ENCODE peak calls at places on chromosomes 4 and X, in seven cellular contexts. One of them, this sample, is unnamed.

GRCh38 chr4:177921715-177922114 is 479.5 kb upstream of the AGA start:
- DNase-seq in heart right ventricle: no peak
- DNase-seq in breast epithelium: no peak
- DNase-seq in heart left ventricle: no peak
- DNase-seq in CD4-positive, CD25-positive, alpha-beta regulatory T cell: no peak
- DNase-seq in stomach: no peak
- DNase-seq in Karpas-422: no peak
- DNase-seq in this sample: no peak

GRCh38 chr4:186820371-186820990 is 96.8 kb upstream of the FAT1 start:
- DNase-seq in heart left ventricle: peak; percentile 71
- DNase-seq in Karpas-422: peak; percentile 82
- DNase-seq in heart right ventricle: peak; percentile 58
- DNase-seq in CD4-positive, CD25-positive, alpha-beta regulatory T cell: no peak
- DNase-seq in breast epithelium: no peak
- DNase-seq in stomach: no peak
- DNase-seq in this sample: no peak

GRCh38 chrX:129823115-129823514 is 20.6 kb downstream of the ZDHHC9 start:
- DNase-seq in heart left ventricle: no peak
- DNase-seq in heart right ventricle: no peak
- DNase-seq in CD4-positive, CD25-positive, alpha-beta regulatory T cell: peak; percentile 59
- DNase-seq in breast epithelium: no peak
- DNase-seq in stomach: peak; percentile 33
- DNase-seq in Karpas-422: peak; percentile 84
- DNase-seq in this sample: peak; percentile 9

GRCh38 chr4:147683172-147683571 is 791 bp downstream of the PRMT9 start:
- DNase-seq in CD4-positive, CD25-positive, alpha-beta regulatory T cell: peak; percentile 10
- DNase-seq in heart right ventricle: no peak
- DNase-seq in Karpas-422: peak; percentile 71
- DNase-seq in breast epithelium: no peak
- DNase-seq in heart left ventricle: no peak
- DNase-seq in stomach: no peak
- DNase-seq in this sample: no peak

GRCh38 chr4:113957961-113958360 is 21.5 kb downstream of the ARSJ start:
- DNase-seq in stomach: no peak
- DNase-seq in breast epithelium: no peak
- DNase-seq in CD4-positive, CD25-positive, alpha-beta regulatory T cell: no peak
- DNase-seq in Karpas-422: no peak
- DNase-seq in heart right ventricle: no peak
- DNase-seq in heart left ventricle: no peak
- DNase-seq in this sample: no peak

GRCh38 chr4:3834186-3834920 is 68.2 kb downstream of the ADRA2C start:
- DNase-seq in heart right ventricle: no peak
- DNase-seq in breast epithelium: no peak
- DNase-seq in stomach: no peak
- DNase-seq in CD4-positive, CD25-positive, alpha-beta regulatory T cell: no peak
- DNase-seq in heart left ventricle: peak; percentile 27
- DNase-seq in Karpas-422: no peak
- DNase-seq in this sample: no peak

GRCh38 chr4:11813951-11814446 is 385.3 kb upstream of the HS3ST1 start:
- DNase-seq in breast epithelium: no peak
- DNase-seq in heart right ventricle: no peak
- DNase-seq in CD4-positive, CD25-positive, alpha-beta regulatory T cell: no peak
- DNase-seq in Karpas-422: no peak
- DNase-seq in heart left ventricle: no peak
- DNase-seq in stomach: no peak
- DNase-seq in this sample: no peak

GRCh38 chr4:53617101-53617680 is 25.9 kb upstream of the LNX1 start:
- DNase-seq in CD4-positive, CD25-positive, alpha-beta regulatory T cell: no peak
- DNase-seq in heart right ventricle: no peak
- DNase-seq in heart left ventricle: no peak
- DNase-seq in Karpas-422: no peak
- DNase-seq in stomach: no peak
- DNase-seq in breast epithelium: no peak
- DNase-seq in this sample: no peak

GRCh38 chr4:124183231-124183630 is 529.3 kb downstream of the ANKRD50 start:
- DNase-seq in stomach: no peak
- DNase-seq in heart right ventricle: no peak
- DNase-seq in Karpas-422: no peak
- DNase-seq in breast epithelium: no peak
- DNase-seq in heart left ventricle: no peak
- DNase-seq in CD4-positive, CD25-positive, alpha-beta regulatory T cell: no peak
- DNase-seq in this sample: no peak

GRCh38 chrX:70219938-70220764 is 14.3 kb upstream of the AWAT1 start:
- DNase-seq in heart left ventricle: no peak
- DNase-seq in Karpas-422: no peak
- DNase-seq in stomach: no peak
- DNase-seq in breast epithelium: no peak
- DNase-seq in CD4-positive, CD25-positive, alpha-beta regulatory T cell: no peak
- DNase-seq in heart right ventricle: no peak
- DNase-seq in this sample: no peak

GRCh38 chr4:156962551-156962974 is 9.0 kb downstream of the PDGFC start:
- DNase-seq in heart left ventricle: no peak
- DNase-seq in breast epithelium: no peak
- DNase-seq in stomach: peak; percentile 60
- DNase-seq in CD4-positive, CD25-positive, alpha-beta regulatory T cell: no peak
- DNase-seq in heart right ventricle: no peak
- DNase-seq in Karpas-422: no peak
- DNase-seq in this sample: no peak

GRCh38 chr4:149008415-149009025 is 566.3 kb upstream of the NR3C2 start:
- DNase-seq in Karpas-422: no peak
- DNase-seq in CD4-positive, CD25-positive, alpha-beta regulatory T cell: no peak
- DNase-seq in stomach: no peak
- DNase-seq in heart right ventricle: no peak
- DNase-seq in breast epithelium: no peak
- DNase-seq in heart left ventricle: no peak
- DNase-seq in this sample: no peak

GRCh38 chr4:185134176-185134869 is 8.7 kb upstream of the SLC25A4 start:
- DNase-seq in breast epithelium: no peak
- DNase-seq in stomach: no peak
- DNase-seq in heart right ventricle: no peak
- DNase-seq in heart left ventricle: no peak
- DNase-seq in Karpas-422: peak; percentile 69
- DNase-seq in CD4-positive, CD25-positive, alpha-beta regulatory T cell: peak; percentile 53
- DNase-seq in this sample: no peak

GRCh38 chrX:112844250-112844649 is 3.6 kb upstream of the AMOT start:
- DNase-seq in heart right ventricle: no peak
- DNase-seq in stomach: no peak
- DNase-seq in breast epithelium: no peak
- DNase-seq in CD4-positive, CD25-positive, alpha-beta regulatory T cell: no peak
- DNase-seq in Karpas-422: no peak
- DNase-seq in heart left ventricle: no peak
- DNase-seq in this sample: no peak

GRCh38 chr4:87009095-87009648 is 74.4 kb downstream of the AFF1 start:
- DNase-seq in Karpas-422: peak; percentile 42
- DNase-seq in stomach: no peak
- DNase-seq in CD4-positive, CD25-positive, alpha-beta regulatory T cell: no peak
- DNase-seq in heart right ventricle: no peak
- DNase-seq in heart left ventricle: no peak
- DNase-seq in breast epithelium: no peak
- DNase-seq in this sample: no peak

GRCh38 chr4:176437756-176438155 is 118.0 kb downstream of the SPCS3 start:
- DNase-seq in CD4-positive, CD25-positive, alpha-beta regulatory T cell: no peak
- DNase-seq in heart left ventricle: no peak
- DNase-seq in breast epithelium: no peak
- DNase-seq in heart right ventricle: no peak
- DNase-seq in stomach: no peak
- DNase-seq in Karpas-422: no peak
- DNase-seq in this sample: no peak

GRCh38 chr4:109658871-109659410 is 44.3 kb downstream of the CASP6 start:
- DNase-seq in Karpas-422: no peak
- DNase-seq in CD4-positive, CD25-positive, alpha-beta regulatory T cell: peak; percentile 31
- DNase-seq in heart right ventricle: no peak
- DNase-seq in heart left ventricle: no peak
- DNase-seq in breast epithelium: no peak
- DNase-seq in stomach: no peak
- DNase-seq in this sample: no peak

GRCh38 chr4:182582245-182582644 is 334.9 kb downstream of the DCTD start:
- DNase-seq in heart left ventricle: no peak
- DNase-seq in CD4-positive, CD25-positive, alpha-beta regulatory T cell: no peak
- DNase-seq in breast epithelium: no peak
- DNase-seq in stomach: no peak
- DNase-seq in heart right ventricle: no peak
- DNase-seq in Karpas-422: no peak
- DNase-seq in this sample: no peak

GRCh38 chr4:166162327-166162726 is 289.3 kb downstream of the TLL1 start:
- DNase-seq in breast epithelium: no peak
- DNase-seq in heart left ventricle: no peak
- DNase-seq in Karpas-422: no peak
- DNase-seq in CD4-positive, CD25-positive, alpha-beta regulatory T cell: no peak
- DNase-seq in heart right ventricle: no peak
- DNase-seq in stomach: no peak
- DNase-seq in this sample: no peak

GRCh38 chr4:164438321-164438720 is 315.6 kb upstream of the SMIM31 start:
- DNase-seq in breast epithelium: no peak
- DNase-seq in CD4-positive, CD25-positive, alpha-beta regulatory T cell: no peak
- DNase-seq in heart right ventricle: no peak
- DNase-seq in heart left ventricle: no peak
- DNase-seq in Karpas-422: no peak
- DNase-seq in stomach: no peak
- DNase-seq in this sample: no peak

GRCh38 chrX:15384304-15384703 is at the start of gene VEGFD:
- DNase-seq in stomach: no peak
- DNase-seq in Karpas-422: no peak
- DNase-seq in heart right ventricle: no peak
- DNase-seq in breast epithelium: no peak
- DNase-seq in CD4-positive, CD25-positive, alpha-beta regulatory T cell: no peak
- DNase-seq in heart left ventricle: no peak
- DNase-seq in this sample: no peak

GRCh38 chr4:168150651-168151050 is 58.3 kb downstream of the ANXA10 start:
- DNase-seq in stomach: no peak
- DNase-seq in CD4-positive, CD25-positive, alpha-beta regulatory T cell: no peak
- DNase-seq in heart left ventricle: no peak
- DNase-seq in breast epithelium: no peak
- DNase-seq in Karpas-422: no peak
- DNase-seq in heart right ventricle: no peak
- DNase-seq in this sample: no peak

GRCh38 chr4:187995322-187996207 is at the start of gene ZFP42:
- DNase-seq in heart right ventricle: no peak
- DNase-seq in heart left ventricle: no peak
- DNase-seq in Karpas-422: no peak
- DNase-seq in breast epithelium: no peak
- DNase-seq in CD4-positive, CD25-positive, alpha-beta regulatory T cell: no peak
- DNase-seq in stomach: no peak
- DNase-seq in this sample: no peak

GRCh38 chr4:168304744-168305459 is 13.7 kb downstream of the DDX60 start:
- DNase-seq in heart right ventricle: no peak
- DNase-seq in heart left ventricle: no peak
- DNase-seq in CD4-positive, CD25-positive, alpha-beta regulatory T cell: no peak
- DNase-seq in breast epithelium: no peak
- DNase-seq in stomach: no peak
- DNase-seq in Karpas-422: no peak
- DNase-seq in this sample: no peak

GRCh38 chr4:185710487-185710995 is 101.5 kb downstream of the SORBS2 start:
- DNase-seq in Karpas-422: no peak
- DNase-seq in heart right ventricle: no peak
- DNase-seq in stomach: no peak
- DNase-seq in CD4-positive, CD25-positive, alpha-beta regulatory T cell: no peak
- DNase-seq in heart left ventricle: no peak
- DNase-seq in breast epithelium: peak; percentile 50
- DNase-seq in this sample: no peak

GRCh38 chr4:165738571-165738970 is 134.5 kb upstream of the TLL1 start:
- DNase-seq in Karpas-422: no peak
- DNase-seq in heart right ventricle: no peak
- DNase-seq in stomach: no peak
- DNase-seq in CD4-positive, CD25-positive, alpha-beta regulatory T cell: no peak
- DNase-seq in breast epithelium: no peak
- DNase-seq in heart left ventricle: no peak
- DNase-seq in this sample: no peak

GRCh38 chr4:87521757-87522374 is 7.3 kb downstream of the SPARCL1 start:
- DNase-seq in heart right ventricle: no peak
- DNase-seq in heart left ventricle: no peak
- DNase-seq in stomach: no peak
- DNase-seq in breast epithelium: no peak
- DNase-seq in Karpas-422: peak; percentile 97
- DNase-seq in CD4-positive, CD25-positive, alpha-beta regulatory T cell: no peak
- DNase-seq in this sample: no peak

GRCh38 chr4:110970642-110971041 is 347.8 kb upstream of the PITX2 start:
- DNase-seq in breast epithelium: no peak
- DNase-seq in heart right ventricle: no peak
- DNase-seq in stomach: peak; percentile 26
- DNase-seq in CD4-positive, CD25-positive, alpha-beta regulatory T cell: no peak
- DNase-seq in heart left ventricle: no peak
- DNase-seq in Karpas-422: peak; percentile 87
- DNase-seq in this sample: no peak

GRCh38 chrX:139126493-139126892 is 404.0 kb upstream of the F9 start:
- DNase-seq in CD4-positive, CD25-positive, alpha-beta regulatory T cell: no peak
- DNase-seq in stomach: peak; percentile 57
- DNase-seq in heart left ventricle: no peak
- DNase-seq in heart right ventricle: no peak
- DNase-seq in Karpas-422: peak; percentile 81
- DNase-seq in breast epithelium: no peak
- DNase-seq in this sample: no peak

GRCh38 chr4:1854752-1855151 is 1.2 kb downstream of the LETM1 start:
- DNase-seq in stomach: no peak
- DNase-seq in breast epithelium: no peak
- DNase-seq in Karpas-422: no peak
- DNase-seq in heart right ventricle: no peak
- DNase-seq in heart left ventricle: no peak
- DNase-seq in CD4-positive, CD25-positive, alpha-beta regulatory T cell: no peak
- DNase-seq in this sample: no peak
- H3K27ac ChIP-seq in stomach: peak overlapping the region; percentile 91
- H3K27ac ChIP-seq in breast epithelium: no peak overlapping the region
- H3K27ac ChIP-seq in Karpas-422: peak overlapping the region; percentile 50
- H3K27ac ChIP-seq in heart right ventricle: no peak overlapping the region
- H3K27ac ChIP-seq in heart left ventricle: no peak overlapping the region
- H3K27ac ChIP-seq in CD4-positive, CD25-positive, alpha-beta regulatory T cell: no peak overlapping the region
- H3K27ac ChIP-seq in this sample: no peak overlapping the region

GRCh38 chr4:4857001-4857808 is 2.3 kb upstream of the MSX1 start:
- DNase-seq in Karpas-422: no peak
- DNase-seq in stomach: no peak
- DNase-seq in CD4-positive, CD25-positive, alpha-beta regulatory T cell: no peak
- DNase-seq in heart right ventricle: no peak
- DNase-seq in heart left ventricle: peak; percentile 20
- DNase-seq in breast epithelium: no peak
- DNase-seq in this sample: no peak
- H3K4me1 ChIP-seq in Karpas-422: peaks cover 5% of the 10 kb centered on the region
- H3K4me1 ChIP-seq in stomach: peaks cover 67% of the 10 kb centered on the region
- H3K4me1 ChIP-seq in CD4-positive, CD25-positive, alpha-beta regulatory T cell: peaks cover 58% of the 10 kb centered on the region
- H3K4me1 ChIP-seq in heart right ventricle: peaks cover 62% of the 10 kb centered on the region
- H3K4me1 ChIP-seq in heart left ventricle: peaks cover 37% of the 10 kb centered on the region
- H3K4me1 ChIP-seq in breast epithelium: peaks cover 3% of the 10 kb centered on the region
- H3K4me1 ChIP-seq in this sample: peaks cover 36% of the 10 kb centered on the region

GRCh38 chr4:78765607-78766006 is 10.5 kb upstream of the BMP2K start:
- DNase-seq in stomach: no peak
- DNase-seq in heart left ventricle: no peak
- DNase-seq in breast epithelium: no peak
- DNase-seq in Karpas-422: no peak
- DNase-seq in heart right ventricle: no peak
- DNase-seq in CD4-positive, CD25-positive, alpha-beta regulatory T cell: no peak
- DNase-seq in this sample: no peak
- H3K27ac ChIP-seq in stomach: no peak overlapping the region
- H3K27ac ChIP-seq in heart left ventricle: no peak overlapping the region
- H3K27ac ChIP-seq in breast epithelium: no peak overlapping the region
- H3K27ac ChIP-seq in Karpas-422: no peak overlapping the region
- H3K27ac ChIP-seq in heart right ventricle: no peak overlapping the region
- H3K27ac ChIP-seq in CD4-positive, CD25-positive, alpha-beta regulatory T cell: no peak overlapping the region
- H3K27ac ChIP-seq in this sample: no peak overlapping the region

DNA sequence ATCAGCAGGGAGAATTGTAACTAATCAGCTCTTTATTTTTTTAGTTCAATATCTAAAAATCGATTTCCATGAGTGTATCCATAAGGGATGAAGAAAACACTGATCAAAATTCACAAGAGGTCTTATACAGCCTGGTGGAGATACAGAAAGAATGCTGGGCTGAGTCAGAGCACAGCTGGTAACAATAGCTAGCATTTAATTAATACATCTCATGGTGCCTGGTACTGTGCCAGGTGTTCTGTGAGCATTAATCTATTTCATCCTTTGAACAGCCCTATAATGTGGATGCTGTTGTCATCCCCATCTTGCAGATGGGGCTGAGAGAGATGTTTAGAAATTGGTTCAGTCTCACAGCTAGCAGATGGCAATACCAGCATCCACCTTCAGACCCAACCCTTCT is 250.9 kb upstream of the RPS6KA3 start:
- DNase-seq in Karpas-422: no peak
- DNase-seq in CD4-positive, CD25-positive, alpha-beta regulatory T cell: no peak
- DNase-seq in heart right ventricle: no peak
- DNase-seq in breast epithelium: no peak
- DNase-seq in stomach: no peak
- DNase-seq in heart left ventricle: no peak
- DNase-seq in this sample: no peak
- H3K4me1 ChIP-seq in Karpas-422: no peaks in the 10 kb centered on the region
- H3K4me1 ChIP-seq in CD4-positive, CD25-positive, alpha-beta regulatory T cell: no peaks in the 10 kb centered on the region
- H3K4me1 ChIP-seq in heart right ventricle: no peaks in the 10 kb centered on the region
- H3K4me1 ChIP-seq in breast epithelium: no peaks in the 10 kb centered on the region
- H3K4me1 ChIP-seq in stomach: no peaks in the 10 kb centered on the region
- H3K4me1 ChIP-seq in heart left ventricle: no peaks in the 10 kb centered on the region
- H3K4me1 ChIP-seq in this sample: no peaks in the 10 kb centered on the region

This sample was measured in effector memory CD4-positive, alpha-beta T cell.